ENCODE peak calls at places on chromosomes 6 and 20, in ten cellular contexts. One of them, this sample, is unnamed.

GRCh38 chr6:39881851-39882566 is 52.3 kb downstream of the MOCS1 start:
- DNase-seq in memory B cell: no peak
- DNase-seq in astrocyte: peak; percentile 94
- DNase-seq in tibial artery: peak; percentile 60
- DNase-seq in esophagus muscularis mucosa: no peak
- DNase-seq in stimulated activated CD8-positive, alpha-beta memory T cell treated with anti-CD3 and anti-CD28 coated beads, Interleukin-15, amount 100 ng/mL, for 24 hours: no peak
- DNase-seq in midbrain: no peak
- DNase-seq in HS-27A: peak; percentile 82
- DNase-seq in HCT116: no peak
- DNase-seq in GDM1: no peak
- DNase-seq in this sample: peak; percentile 78

GRCh38 chr6:111721677-111722219 is 116.1 kb upstream of the TRAF3IP2 start:
- DNase-seq in memory B cell: no peak
- DNase-seq in stimulated activated CD8-positive, alpha-beta memory T cell treated with anti-CD3 and anti-CD28 coated beads, Interleukin-15, amount 100 ng/mL, for 24 hours: no peak
- DNase-seq in HS-27A: peak; percentile 49
- DNase-seq in GDM1: peak; percentile 25
- DNase-seq in HCT116: peak; percentile 13
- DNase-seq in esophagus muscularis mucosa: no peak
- DNase-seq in astrocyte: no peak
- DNase-seq in midbrain: no peak
- DNase-seq in tibial artery: no peak
- DNase-seq in this sample: peak; percentile 45

GRCh38 chr6:159790947-159791598 is 806 bp downstream of the MRPL18 start:
- DNase-seq in stimulated activated CD8-positive, alpha-beta memory T cell treated with anti-CD3 and anti-CD28 coated beads, Interleukin-15, amount 100 ng/mL, for 24 hours: no peak
- DNase-seq in tibial artery: peak; percentile 21
- DNase-seq in memory B cell: peak; percentile 19
- DNase-seq in astrocyte: no peak
- DNase-seq in HS-27A: no peak
- DNase-seq in esophagus muscularis mucosa: no peak
- DNase-seq in HCT116: no peak
- DNase-seq in GDM1: no peak
- DNase-seq in midbrain: no peak
- DNase-seq in this sample: no peak

GRCh38 chr20:62805711-62806382 is 1.2 kb downstream of the OGFR start:
- DNase-seq in tibial artery: peak; percentile 72
- DNase-seq in stimulated activated CD8-positive, alpha-beta memory T cell treated with anti-CD3 and anti-CD28 coated beads, Interleukin-15, amount 100 ng/mL, for 24 hours: no peak
- DNase-seq in astrocyte: no peak
- DNase-seq in midbrain: no peak
- DNase-seq in memory B cell: no peak
- DNase-seq in HS-27A: no peak
- DNase-seq in HCT116: no peak
- DNase-seq in esophagus muscularis mucosa: no peak
- DNase-seq in GDM1: no peak
- DNase-seq in this sample: peak; percentile 80

GRCh38 chr20:64052326-64052722 is 2.9 kb upstream of the SOX18 start:
- DNase-seq in stimulated activated CD8-positive, alpha-beta memory T cell treated with anti-CD3 and anti-CD28 coated beads, Interleukin-15, amount 100 ng/mL, for 24 hours: no peak
- DNase-seq in GDM1: no peak
- DNase-seq in midbrain: no peak
- DNase-seq in tibial artery: no peak
- DNase-seq in HCT116: no peak
- DNase-seq in HS-27A: no peak
- DNase-seq in esophagus muscularis mucosa: no peak
- DNase-seq in astrocyte: no peak
- DNase-seq in memory B cell: no peak
- DNase-seq in this sample: no peak

GRCh38 chr6:101666256-101666655 is 272.7 kb downstream of the GRIK2 start:
- DNase-seq in midbrain: no peak
- DNase-seq in astrocyte: peak; percentile 92
- DNase-seq in GDM1: no peak
- DNase-seq in HS-27A: peak; percentile 51
- DNase-seq in memory B cell: no peak
- DNase-seq in HCT116: peak; percentile 42
- DNase-seq in stimulated activated CD8-positive, alpha-beta memory T cell treated with anti-CD3 and anti-CD28 coated beads, Interleukin-15, amount 100 ng/mL, for 24 hours: no peak
- DNase-seq in tibial artery: no peak
- DNase-seq in esophagus muscularis mucosa: no peak
- DNase-seq in this sample: no peak

GRCh38 chr20:13158339-13158738 is 62.7 kb upstream of the ISM1 start:
- DNase-seq in tibial artery: peak; percentile 22
- DNase-seq in GDM1: no peak
- DNase-seq in midbrain: no peak
- DNase-seq in astrocyte: no peak
- DNase-seq in memory B cell: no peak
- DNase-seq in HS-27A: no peak
- DNase-seq in stimulated activated CD8-positive, alpha-beta memory T cell treated with anti-CD3 and anti-CD28 coated beads, Interleukin-15, amount 100 ng/mL, for 24 hours: no peak
- DNase-seq in esophagus muscularis mucosa: no peak
- DNase-seq in HCT116: no peak
- DNase-seq in this sample: no peak

GRCh38 chr20:2946988-2947961 is 74.0 kb downstream of the PTPRA start:
- DNase-seq in midbrain: peak; percentile 93
- DNase-seq in memory B cell: no peak
- DNase-seq in HS-27A: no peak
- DNase-seq in tibial artery: no peak
- DNase-seq in stimulated activated CD8-positive, alpha-beta memory T cell treated with anti-CD3 and anti-CD28 coated beads, Interleukin-15, amount 100 ng/mL, for 24 hours: no peak
- DNase-seq in GDM1: no peak
- DNase-seq in HCT116: no peak
- DNase-seq in esophagus muscularis mucosa: no peak
- DNase-seq in astrocyte: peak; percentile 62
- DNase-seq in this sample: peak; percentile 91

GRCh38 chr6:32940656-32941411 is at the start of gene HLA-DMB:
- DNase-seq in HS-27A: peak; percentile 43
- DNase-seq in midbrain: peak; percentile 72
- DNase-seq in GDM1: peak; percentile 78
- DNase-seq in HCT116: peak; percentile 75
- DNase-seq in astrocyte: peak; percentile 53
- DNase-seq in memory B cell: peak; percentile 55
- DNase-seq in stimulated activated CD8-positive, alpha-beta memory T cell treated with anti-CD3 and anti-CD28 coated beads, Interleukin-15, amount 100 ng/mL, for 24 hours: no peak
- DNase-seq in tibial artery: peak; percentile 62
- DNase-seq in esophagus muscularis mucosa: no peak
- DNase-seq in this sample: peak; percentile 74

GRCh38 chr20:46058656-46059281 is 29.8 kb downstream of the SLC12A5 start:
- DNase-seq in memory B cell: no peak
- DNase-seq in HS-27A: no peak
- DNase-seq in HCT116: no peak
- DNase-seq in tibial artery: no peak
- DNase-seq in astrocyte: no peak
- DNase-seq in esophagus muscularis mucosa: no peak
- DNase-seq in GDM1: no peak
- DNase-seq in midbrain: no peak
- DNase-seq in stimulated activated CD8-positive, alpha-beta memory T cell treated with anti-CD3 and anti-CD28 coated beads, Interleukin-15, amount 100 ng/mL, for 24 hours: no peak
- DNase-seq in this sample: no peak

GRCh38 chr6:35218021-35218420 is 4.3 kb downstream of the SCUBE3 start:
- DNase-seq in esophagus muscularis mucosa: no peak
- DNase-seq in HCT116: no peak
- DNase-seq in memory B cell: no peak
- DNase-seq in GDM1: no peak
- DNase-seq in stimulated activated CD8-positive, alpha-beta memory T cell treated with anti-CD3 and anti-CD28 coated beads, Interleukin-15, amount 100 ng/mL, for 24 hours: no peak
- DNase-seq in HS-27A: no peak
- DNase-seq in midbrain: no peak
- DNase-seq in tibial artery: no peak
- DNase-seq in astrocyte: peak; percentile 31
- DNase-seq in this sample: no peak

GRCh38 chr20:1524004-1524403 is 32.8 kb upstream of the SIRPB2 start:
- DNase-seq in HCT116: no peak
- DNase-seq in esophagus muscularis mucosa: no peak
- DNase-seq in midbrain: no peak
- DNase-seq in GDM1: peak; percentile 69
- DNase-seq in HS-27A: no peak
- DNase-seq in memory B cell: no peak
- DNase-seq in stimulated activated CD8-positive, alpha-beta memory T cell treated with anti-CD3 and anti-CD28 coated beads, Interleukin-15, amount 100 ng/mL, for 24 hours: no peak
- DNase-seq in tibial artery: no peak
- DNase-seq in astrocyte: no peak
- DNase-seq in this sample: no peak

GRCh38 chr20:35305682-35306556 is 13.7 kb upstream of the FAM83C start:
- DNase-seq in memory B cell: no peak
- DNase-seq in HCT116: peak; percentile 97
- DNase-seq in esophagus muscularis mucosa: no peak
- DNase-seq in astrocyte: peak; percentile 100
- DNase-seq in stimulated activated CD8-positive, alpha-beta memory T cell treated with anti-CD3 and anti-CD28 coated beads, Interleukin-15, amount 100 ng/mL, for 24 hours: peak; percentile 35
- DNase-seq in GDM1: peak; percentile 60
- DNase-seq in midbrain: no peak
- DNase-seq in tibial artery: peak; percentile 70
- DNase-seq in HS-27A: peak; percentile 99
- DNase-seq in this sample: peak; percentile 98

GRCh38 chr6:111865909-111866546 is 7.2 kb downstream of the FYN start:
- DNase-seq in astrocyte: no peak
- DNase-seq in stimulated activated CD8-positive, alpha-beta memory T cell treated with anti-CD3 and anti-CD28 coated beads, Interleukin-15, amount 100 ng/mL, for 24 hours: no peak
- DNase-seq in HS-27A: no peak
- DNase-seq in memory B cell: no peak
- DNase-seq in tibial artery: no peak
- DNase-seq in midbrain: no peak
- DNase-seq in esophagus muscularis mucosa: no peak
- DNase-seq in HCT116: no peak
- DNase-seq in GDM1: no peak
- DNase-seq in this sample: no peak

GRCh38 chr6:11667876-11668275 is 110.7 kb downstream of the ADTRP start:
- DNase-seq in HS-27A: no peak
- DNase-seq in midbrain: no peak
- DNase-seq in GDM1: no peak
- DNase-seq in esophagus muscularis mucosa: no peak
- DNase-seq in memory B cell: no peak
- DNase-seq in HCT116: no peak
- DNase-seq in astrocyte: no peak
- DNase-seq in stimulated activated CD8-positive, alpha-beta memory T cell treated with anti-CD3 and anti-CD28 coated beads, Interleukin-15, amount 100 ng/mL, for 24 hours: no peak
- DNase-seq in tibial artery: no peak
- DNase-seq in this sample: no peak

GRCh38 chr6:26273673-26274595 is 91.1 kb upstream of the BTN3A2 start:
- DNase-seq in astrocyte: peak; percentile 13
- DNase-seq in stimulated activated CD8-positive, alpha-beta memory T cell treated with anti-CD3 and anti-CD28 coated beads, Interleukin-15, amount 100 ng/mL, for 24 hours: no peak
- DNase-seq in esophagus muscularis mucosa: no peak
- DNase-seq in HS-27A: no peak
- DNase-seq in memory B cell: no peak
- DNase-seq in tibial artery: no peak
- DNase-seq in midbrain: no peak
- DNase-seq in GDM1: no peak
- DNase-seq in HCT116: no peak
- DNase-seq in this sample: peak; percentile 61

This sample was measured in fibroblast of villous mesenchyme.